ENCODE peak calls at places on chromosomes 7 and 10, in ten cellular contexts. B is MM.1S; C is fibroblast of pulmonary artery; T is stimulated activated CD8-positive, alpha-beta memory T cell treated with anti-CD3 and anti-CD28 coated beads, Interleukin-15, amount 100 ng/mL, for 48 hours; I is IMR-90; H is NCI-H1105; V is tibial nerve; Z is nucleus accumbens; L is activated CD4-positive, alpha-beta T cell treated with anti-CD3 and anti-CD28 coated beads, Interleukin-2, amount 50 U/mL, for 24 hours; F is activated CD8-positive, alpha-beta memory T cell treated with anti-CD3 and anti-CD28 coated beads for 4 hours. A is an unnamed sample.

GRCh38 chr7:116672596-116673503 is 854 bp downstream of the MET start:
- DNase-seq in B (no peak), F (no peak), I (peak), L (no peak), H (peak), V (peak), Z (no peak), C (peak), T (no peak), A (no peak)

GRCh38 chr7:1558181-1558811 is 2.3 kb upstream of the TMEM184A start:
- DNase-seq in H (no peak), T (no peak), F (no peak), Z (no peak), V (no peak), C (no peak), B (no peak), I (no peak), L (no peak), A (peak)

GRCh38 chr10:122780391-122780790 is 65.3 kb downstream of the CUZD1 start:
- DNase-seq in H (no peak), B (no peak), I (no peak), V (no peak), C (peak), T (no peak), L (no peak), Z (no peak), F (no peak), A (no peak)

GRCh38 chr7:131061818-131062217 is 265.9 kb upstream of the MKLN1 start:
- DNase-seq in B (no peak), F (no peak), H (no peak), T (no peak), V (no peak), C (no peak), Z (no peak), I (no peak), L (no peak), A (peak)

GRCh38 chr10:114501650-114502049 is 97.3 kb upstream of the AFAP1L2 start:
- DNase-seq in T (no peak), Z (no peak), L (no peak), B (no peak), C (no peak), H (no peak), F (no peak), I (no peak), V (no peak), A (no peak)

GRCh38 chr7:106255246-106255645 is 29.5 kb downstream of the NAMPT start:
- DNase-seq in F (no peak), V (no peak), T (no peak), H (no peak), C (no peak), I (no peak), L (no peak), B (no peak), Z (no peak), A (no peak)

GRCh38 chr7:117229350-117229749 is 93.5 kb downstream of the WNT2 start:
- DNase-seq in C (no peak), Z (no peak), I (peak), H (no peak), V (no peak), L (no peak), T (no peak), B (no peak), F (no peak), A (peak)

GRCh38 chr7:30421647-30422196 is 56.9 kb downstream of the NOD1 start:
- DNase-seq in V (no peak), I (no peak), C (no peak), L (no peak), B (no peak), Z (no peak), H (no peak), F (no peak), T (no peak), A (no peak)

GRCh38 chr7:88885131-88885530 is 89.6 kb upstream of the TEX47 start:
- DNase-seq in T (no peak), Z (no peak), L (no peak), H (no peak), V (no peak), I (no peak), F (no peak), B (no peak), C (no peak), A (no peak)

A was measured in choroid plexus epithelial cell.